ENCODE peak calls at places on chromosomes 5 and 9, in five cellular contexts. H, E, I, S and R are unnamed samples.

GRCh38 chr9:37100317-37100716 is 20.1 kb upstream of the ZCCHC7 start:
- DNase-seq in E (no peak), I (no peak), S (no peak), H (no peak), R (no peak)

GRCh38 chr9:112921549-112921948 is 30.9 kb upstream of the SLC46A2 start:
- DNase-seq in S (peak), E (no peak), I (peak), H (no peak), R (peak)

GRCh38 chr9:104286187-104286586 is 192.1 kb downstream of the SMC2 start:
- DNase-seq in S (no peak), E (no peak), H (no peak), I (no peak), R (no peak)

GRCh38 chr5:34043099-34043876 is at the start of gene C1QTNF3:
- DNase-seq in I (no peak), H (no peak), S (no peak), E (no peak), R (peak)

GRCh38 chr9:129145841-129146292 is 32.2 kb downstream of the IER5L start:
- DNase-seq in E (no peak), S (no peak), I (peak), H (no peak), R (peak)

GRCh38 chr5:75367401-75367800 is 30.4 kb downstream of the HMGCR start:
- DNase-seq in S (no peak), E (no peak), H (no peak), I (peak), R (no peak)

GRCh38 chr9:37555786-37556185 is 20.4 kb downstream of the FBXO10 start:
- DNase-seq in S (no peak), H (no peak), I (peak), E (no peak), R (no peak)

GRCh38 chr9:21031818-21032203 is 371 bp upstream of the HACD4 start:
- DNase-seq in I (no peak), H (no peak), E (no peak), S (no peak), R (no peak)

GRCh38 chr5:75059887-75060286 is 7.5 kb upstream of the GCNT4 start:
- DNase-seq in H (no peak), E (no peak), S (no peak), I (no peak), R (no peak)

GRCh38 chr5:172164773-172165212 is 23.2 kb downstream of the STK10 start:
- DNase-seq in H (peak), I (peak), E (no peak), S (no peak), R (no peak)

GRCh38 chr9:70303268-70303667 is 44.5 kb downstream of the SMC5 start:
- DNase-seq in E (no peak), H (no peak), I (peak), S (no peak), R (no peak)

GRCh38 chr5:138573949-138574670 is 1.1 kb downstream of the HSPA9 start:
- DNase-seq in H (no peak), I (peak), S (no peak), E (no peak), R (no peak)

GRCh38 chr9:94911986-94912635 is 185.6 kb downstream of the AOPEP start:
- DNase-seq in S (no peak), E (no peak), I (no peak), H (no peak), R (no peak)

GRCh38 chr5:103218164-103218563 is 40.4 kb upstream of the MACIR start:
- DNase-seq in S (peak), E (no peak), H (no peak), I (peak), R (no peak)

GRCh38 chr9:84315278-84315877 is 25.2 kb downstream of the SLC28A3 start:
- DNase-seq in H (peak), S (peak), E (no peak), I (peak), R (peak)

GRCh38 chr5:14720236-14720923 is 55.9 kb downstream of the OTULIN start:
- DNase-seq in H (no peak), I (peak), S (no peak), E (no peak), R (no peak)

GRCh38 chr9:111298831-111299603 is 31.0 kb downstream of the OR2K2 start:
- DNase-seq in E (peak), I (peak), S (peak), H (peak), R (peak)

GRCh38 chr9:108113579-108113978 is 624.0 kb upstream of the KLF4 start:
- DNase-seq in H (no peak), E (no peak), S (no peak), I (no peak), R (no peak)

GRCh38 chr9:38311382-38312270 is 80.9 kb upstream of the ALDH1B1 start:
- DNase-seq in I (no peak), H (no peak), S (no peak), E (peak), R (peak)

GRCh38 chr9:133048595-133048994 is 13.2 kb upstream of the CEL start:
- DNase-seq in E (no peak), I (peak), S (peak), H (no peak), R (no peak)
- TF ChIP-seq CTCF in E (no peak), I (peak), S (peak), H (no peak), R (no peak)

GRCh38 chr9:137626448-137626847 is 7.6 kb downstream of the EHMT1 start:
- DNase-seq in I (no peak), H (no peak), E (no peak), S (no peak), R (no peak)

GRCh38 chr9:137620581-137620980 is 1.8 kb downstream of the EHMT1 start:
- DNase-seq in I (no peak), S (no peak), H (no peak), E (no peak), R (no peak)

GRCh38 chr9:137619240-137620090 is 660 bp downstream of the EHMT1 start:
- DNase-seq in S (no peak), H (no peak), I (peak), E (peak), R (peak)

GRCh38 chr9:137618105-137619067 is at the start of gene EHMT1:
- DNase-seq in S (peak), E (peak), H (peak), I (peak), R (peak)

GRCh38 chr9:137621131-137621757 is 2.4 kb downstream of the EHMT1 start:
- DNase-seq in H (no peak), E (no peak), S (peak), I (peak), R (no peak)
- TF ChIP-seq CTCF in H (peak), E (peak), S (no peak), I (peak), R (peak)

GRCh38 chr9:86256653-86257052 is 2.8 kb downstream of the C9orf153 start:
- DNase-seq in I (no peak), S (no peak), E (no peak), H (no peak), R (no peak)

GRCh38 chr9:86257406-86257805 is 2.1 kb downstream of the C9orf153 start:
- DNase-seq in S (no peak), H (no peak), I (no peak), E (no peak), R (no peak)

GRCh38 chr9:86252870-86253269 is 6.6 kb downstream of the C9orf153 start:
- DNase-seq in I (no peak), E (no peak), H (no peak), S (no peak), R (no peak)

GRCh38 chr9:86250123-86250522 is 9.3 kb downstream of the C9orf153 start:
- DNase-seq in S (no peak), E (no peak), I (no peak), H (no peak), R (no peak)

DNA sequence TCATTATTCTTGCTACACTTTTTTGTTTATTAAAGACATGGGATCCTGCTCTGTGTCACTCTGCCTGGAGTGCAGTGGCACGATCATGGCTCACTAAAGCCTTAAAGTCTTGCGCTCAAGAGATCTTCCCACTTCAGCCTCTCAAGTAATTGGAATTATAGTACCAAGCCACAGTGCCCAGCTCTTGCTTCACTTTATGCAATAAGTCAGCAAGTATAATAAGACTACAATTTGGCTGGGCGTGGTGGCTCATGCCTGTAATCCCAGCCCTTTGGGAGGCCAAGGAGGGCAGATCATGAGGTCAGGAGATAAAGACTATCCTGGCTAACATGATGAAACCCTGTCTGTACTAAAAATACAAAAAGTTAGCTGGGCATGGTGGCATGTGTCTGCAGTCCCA is 5.9 kb downstream of the C9orf153 start:
- DNase-seq in S (no peak), I (no peak), E (no peak), H (no peak), R (no peak)
- TF ChIP-seq CTCF in S (no peak), I (no peak), E (no peak), H (no peak), R (no peak)

DNA sequence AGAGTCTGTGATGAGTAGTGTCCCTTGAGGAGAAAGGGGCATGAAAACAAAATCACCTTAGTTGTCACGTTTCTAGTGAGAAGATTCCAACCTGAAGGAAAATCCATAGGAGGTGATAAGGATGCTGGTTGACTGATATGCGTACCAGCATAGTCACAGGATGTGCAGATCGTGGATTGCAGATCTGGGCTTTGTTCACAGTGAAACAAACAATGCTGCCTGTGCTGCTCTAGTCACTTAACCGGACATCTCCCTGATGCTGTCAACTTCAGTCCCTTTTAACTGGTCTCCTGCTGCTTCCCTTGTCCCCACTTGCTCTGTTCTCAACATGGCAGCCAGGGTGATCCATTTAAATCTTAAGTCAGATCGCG is 89.7 kb downstream of the IQGAP2 start:
- DNase-seq in I (no peak), E (no peak), H (no peak), S (no peak), R (no peak)
- TF ChIP-seq CTCF in I (no peak), E (no peak), H (no peak), S (no peak), R (no peak)

GRCh38 chr9:136340356-136341041 is 13.2 kb downstream of the GPSM1 start:
- DNase-seq in S (no peak), I (no peak), H (no peak), E (no peak), R (no peak)

GRCh38 chr9:136338511-136338910 is 11.2 kb downstream of the GPSM1 start:
- DNase-seq in I (no peak), S (no peak), H (no peak), E (no peak), R (no peak)

GRCh38 chr9:136339958-136340310 is 12.6 kb downstream of the GPSM1 start:
- DNase-seq in E (no peak), I (no peak), H (no peak), S (no peak), R (no peak)

GRCh38 chr9:136337416-136338395 is 10.4 kb downstream of the GPSM1 start:
- DNase-seq in H (no peak), E (no peak), I (no peak), S (no peak), R (no peak)

DNA sequence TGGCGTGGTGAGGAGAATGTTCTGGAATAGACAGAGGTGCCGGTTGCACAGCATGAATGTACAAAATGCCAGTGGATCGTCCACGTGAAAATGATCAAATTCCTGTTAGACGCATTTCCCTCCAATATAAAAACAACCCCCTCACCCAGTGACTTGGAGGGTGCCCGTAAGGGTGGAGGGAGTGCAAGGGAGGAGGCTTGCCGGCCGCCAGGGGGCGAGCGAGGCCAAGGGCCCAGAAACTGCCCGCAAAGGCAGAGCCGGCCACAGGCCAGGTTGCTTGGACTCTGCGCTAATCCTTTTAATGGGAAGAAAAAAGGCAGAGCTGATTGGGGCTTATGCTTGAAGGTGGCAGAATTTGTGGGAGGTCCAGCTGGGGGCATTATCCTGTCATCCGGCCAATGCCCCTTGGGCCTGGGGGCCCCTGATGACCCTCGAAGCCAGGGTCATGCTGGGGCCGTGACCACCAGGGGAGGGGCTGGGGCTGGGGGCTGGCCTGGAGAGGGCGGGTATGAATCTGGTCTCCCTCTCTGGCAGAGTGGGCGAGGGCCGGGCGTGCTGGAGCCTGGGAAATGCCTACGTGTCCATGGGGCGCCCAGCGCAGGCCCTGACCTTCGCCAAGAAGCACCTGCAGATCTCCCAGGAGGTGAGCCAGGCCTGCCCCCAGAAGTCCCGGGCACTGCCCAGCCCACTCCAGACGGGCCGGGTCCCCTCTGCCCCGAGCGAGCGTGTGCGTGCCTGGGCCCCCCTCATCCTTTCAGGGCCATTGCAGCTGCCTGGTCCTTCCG is 12.0 kb downstream of the GPSM1 start:
- DNase-seq in H (peak), E (no peak), I (peak), S (peak), R (peak)
- TF ChIP-seq CTCF in H (peak), E (peak), I (peak), S (peak), R (peak)

GRCh38 chr5:61280205-61280604 is 51.9 kb upstream of the ZSWIM6 start:
- DNase-seq in E (no peak), H (no peak), S (no peak), I (peak), R (no peak)
- TF ChIP-seq CTCF in E (no peak), H (no peak), S (no peak), I (no peak), R (no peak)

GRCh38 chr5:32100903-32101302 is 73.2 kb downstream of the GOLPH3 start:
- DNase-seq in I (no peak), H (no peak), E (no peak), S (no peak), R (no peak)

GRCh38 chr5:32098291-32098690 is 75.8 kb downstream of the GOLPH3 start:
- DNase-seq in I (no peak), S (no peak), H (no peak), E (no peak), R (no peak)

GRCh38 chr5:32098806-32099435 is 75.2 kb downstream of the GOLPH3 start:
- DNase-seq in E (no peak), I (no peak), S (no peak), H (no peak), R (no peak)

GRCh38 chr5:32100230-32100629 is 73.9 kb downstream of the GOLPH3 start:
- DNase-seq in E (no peak), H (no peak), I (no peak), S (no peak), R (no peak)

GRCh38 chr5:32099486-32100035 is 74.6 kb downstream of the GOLPH3 start:
- DNase-seq in H (no peak), I (no peak), E (no peak), S (no peak), R (no peak)
- TF ChIP-seq CTCF in H (no peak), I (no peak), E (no peak), S (no peak), R (no peak)

GRCh38 chr9:73219985-73220626 is 68.4 kb downstream of the ANXA1 start:
- DNase-seq in E (no peak), I (peak), H (no peak), S (peak), R (no peak)

GRCh38 chr9:73216016-73216415 is 64.4 kb downstream of the ANXA1 start:
- DNase-seq in E (no peak), H (no peak), S (no peak), I (no peak), R (no peak)

GRCh38 chr9:73210886-73211285 is 59.2 kb downstream of the ANXA1 start:
- DNase-seq in I (no peak), E (no peak), S (no peak), H (no peak), R (no peak)

GRCh38 chr9:73213300-73213699 is 61.6 kb downstream of the ANXA1 start:
- DNase-seq in H (no peak), E (no peak), I (no peak), S (no peak), R (no peak)

GRCh38 chr9:73215249-73215648 is 63.6 kb downstream of the ANXA1 start:
- DNase-seq in H (no peak), I (no peak), S (no peak), E (no peak), R (no peak)
- TF ChIP-seq CTCF in H (no peak), I (no peak), S (no peak), E (no peak), R (no peak)

GRCh38 chr9:135065804-135066203 is 21.7 kb upstream of the OLFM1 start:
- DNase-seq in E (no peak), I (no peak), S (no peak), H (no peak), R (no peak)

GRCh38 chr9:135065151-135065550 is 22.3 kb upstream of the OLFM1 start:
- DNase-seq in H (peak), S (no peak), E (peak), I (no peak), R (no peak)

GRCh38 chr9:135068776-135069415 is 18.6 kb upstream of the OLFM1 start:
- DNase-seq in H (peak), E (peak), S (no peak), I (no peak), R (no peak)

GRCh38 chr9:135067091-135067710 is 20.3 kb upstream of the OLFM1 start:
- DNase-seq in H (no peak), I (no peak), E (peak), S (no peak), R (no peak)

GRCh38 chr9:135066291-135066690 is 21.2 kb upstream of the OLFM1 start:
- DNase-seq in E (peak), H (no peak), I (no peak), S (no peak), R (no peak)
- TF ChIP-seq CTCF in E (no peak), H (no peak), I (no peak), S (no peak), R (no peak)